ENCODE peak calls at places on chromosomes 1 and 21, in seven cellular contexts. S is endothelial cell of umbilical vein, Q is adrenal gland, Z is stomach, D is fibroblast of mammary gland, X is cardiac muscle cell, I is brain microvascular endothelial cell. Y is an unnamed sample.
A peak's percentile ranks its signal among the peaks of the same experiment; 100 is the strongest.

GRCh38 chr1:99281109-99281508 is 16.8 kb downstream of the PLPPR4 start:
- DNase-seq in S (no peak), Q (no peak), Z (no peak), D (no peak), X (no peak), I (no peak), Y (no peak)

GRCh38 chr1:17655922-17656321 is 99.2 kb upstream of the ACTL8 start:
- DNase-seq in S (no peak), Q (no peak), Z (no peak), D (no peak), X (no peak), I (no peak), Y (no peak)

GRCh38 chr1:66124670-66125069 is 332.0 kb downstream of the PDE4B start:
- DNase-seq in S (no peak), Q (no peak), Z (no peak), D (no peak), X (no peak), I (no peak), Y (no peak)

GRCh38 chr21:38434913-38435533 is 63.3 kb downstream of the ERG start:
- DNase-seq in S (peak; percentile 72), Q (no peak), Z (no peak), D (peak; percentile 10), X (peak; percentile 54), I (peak; percentile 81), Y (peak; percentile 33)

GRCh38 chr1:198040880-198041279 is 115.9 kb upstream of the NEK7 start:
- DNase-seq in S (no peak), Q (no peak), Z (no peak), D (no peak), X (no peak), I (no peak), Y (no peak)

GRCh38 chr1:180542530-180543171 is 16.1 kb upstream of the OVAAL start:
- DNase-seq in S (no peak), Q (no peak), Z (no peak), D (peak; percentile 21), X (no peak), I (peak; percentile 35), Y (peak; percentile 48)

GRCh38 chr1:40703316-40703715 is 11.8 kb downstream of the NFYC start:
- DNase-seq in S (peak; percentile 20), Q (peak; percentile 47), Z (no peak), D (peak; percentile 93), X (peak; percentile 75), I (peak; percentile 67), Y (peak; percentile 80)

GRCh38 chr1:2604854-2605753 is 18.5 kb downstream of the PRXL2B start:
- DNase-seq in S (no peak), Q (peak; percentile 7), Z (no peak), D (no peak), X (no peak), I (no peak), Y (no peak)

GRCh38 chr1:200960236-200960947 is 63.1 kb downstream of the KIF21B start:
- DNase-seq in S (no peak), Q (no peak), Z (no peak), D (no peak), X (no peak), I (no peak), Y (no peak)

GRCh38 chr1:245247791-245248789 is 93.3 kb downstream of the KIF26B start:
- DNase-seq in S (no peak), Q (no peak), Z (no peak), D (no peak), X (no peak), I (no peak), Y (no peak)

GRCh38 chr1:201463071-201463552 is 5.9 kb downstream of the PHLDA3 start:
- DNase-seq in S (no peak), Q (no peak), Z (no peak), D (peak; percentile 44), X (no peak), I (no peak), Y (peak; percentile 38)

GRCh38 chr1:156162430-156163037 is 9.1 kb downstream of the SEMA4A start:
- DNase-seq in S (no peak), Q (no peak), Z (peak; percentile 76), D (no peak), X (peak; percentile 79), I (no peak), Y (no peak)

DNA sequence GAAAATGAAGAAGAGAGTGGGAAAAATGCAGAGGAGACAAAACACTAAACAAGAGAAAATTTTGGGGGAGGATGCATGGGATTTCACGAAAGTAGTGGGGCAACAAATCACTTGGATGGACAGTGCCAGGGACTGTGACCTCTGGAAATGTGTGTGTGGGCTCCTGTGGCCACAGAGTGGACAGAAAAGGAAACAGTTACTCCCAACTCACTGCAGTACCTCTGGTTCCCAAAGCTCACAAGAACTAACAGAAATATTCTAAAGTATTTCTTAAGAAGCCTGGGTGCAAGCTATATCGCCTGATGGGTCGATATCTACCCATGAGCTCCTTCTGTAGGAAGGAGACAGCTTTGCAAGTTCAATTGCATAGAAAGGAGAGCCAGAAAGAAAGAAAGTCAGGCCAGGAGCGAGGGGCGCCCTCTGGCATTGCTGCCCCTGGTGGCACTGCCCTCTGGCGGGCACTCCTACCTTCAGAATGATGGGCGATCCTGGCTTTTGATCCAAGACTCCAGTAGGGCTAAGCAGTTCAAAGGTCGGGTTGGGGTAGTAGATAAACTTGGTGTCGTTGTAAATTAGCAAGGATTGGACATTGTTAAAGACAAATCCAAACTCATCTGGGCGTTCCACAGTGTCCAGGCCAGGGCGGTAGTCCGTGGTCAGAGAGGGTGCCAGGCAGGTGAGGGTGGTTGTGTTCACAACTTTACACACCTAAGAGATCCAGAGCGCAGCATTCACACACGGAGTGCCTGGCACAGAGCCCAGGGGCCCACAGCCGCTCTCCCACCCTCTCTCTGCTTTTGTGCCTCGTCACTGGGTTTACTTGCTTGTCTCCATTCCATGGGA is 134.7 kb upstream of the CD34 start:
- DNase-seq in S (no peak), Q (no peak), Z (no peak), D (no peak), X (no peak), I (no peak), Y (no peak)
- TF ChIP-seq CTCF in S (no peak), Q (no peak), Z (no peak), D (no peak), X (peak; percentile 5), I (peak; percentile 41), Y (peak; percentile 15)

DNA sequence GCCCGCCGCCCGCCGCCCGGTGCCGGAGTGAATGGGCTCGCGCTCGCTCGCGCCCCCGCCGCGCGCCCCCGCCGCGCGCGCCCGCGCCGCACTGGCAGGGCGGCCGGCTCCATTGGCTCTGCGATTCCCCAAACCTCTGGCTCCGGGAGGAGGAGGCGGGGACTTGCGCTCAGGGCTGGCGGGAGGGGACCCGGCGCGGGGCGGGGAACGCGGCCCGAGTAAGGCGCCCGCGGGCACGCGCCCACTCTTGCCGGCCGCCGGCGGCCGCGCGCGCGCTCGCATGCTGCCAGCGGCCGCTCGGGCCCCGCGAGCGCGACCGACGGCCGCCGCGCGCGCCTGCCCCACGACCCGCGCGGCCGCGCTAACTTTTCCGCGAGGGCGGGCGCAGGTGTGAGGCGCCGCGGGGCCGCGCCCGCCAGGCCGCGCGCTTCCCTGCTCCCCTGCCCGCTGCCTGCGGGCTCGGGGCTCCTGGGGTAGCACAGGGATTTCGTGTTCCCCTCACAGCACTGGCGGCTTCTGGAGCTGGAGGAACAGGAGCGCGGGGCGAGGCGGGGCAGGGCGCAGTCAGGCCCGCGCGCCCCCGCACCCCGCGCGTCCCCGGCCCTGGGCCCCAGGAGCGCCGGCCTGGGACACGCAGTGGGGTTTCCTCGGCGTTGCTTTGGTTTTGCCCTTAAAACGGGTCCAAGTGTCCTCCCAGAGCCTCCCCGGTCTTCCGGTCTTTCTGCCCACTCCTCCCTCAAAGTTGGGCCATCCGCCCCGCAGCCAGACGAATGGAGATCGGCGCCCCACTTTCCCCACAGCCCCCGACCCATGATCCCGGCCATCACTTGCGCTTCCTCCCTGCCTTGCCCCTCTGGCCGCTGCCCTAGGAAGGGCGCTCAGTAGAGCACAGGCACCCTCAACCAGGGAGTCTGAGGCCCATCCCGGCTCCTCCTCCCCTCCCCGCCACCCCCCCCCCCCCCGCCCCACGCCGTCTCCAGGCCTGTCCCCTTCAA is 101.5 kb downstream of the CASZ1 start:
- DNase-seq in S (peak; percentile 77), Q (peak; percentile 92), Z (peak; percentile 94), D (peak; percentile 52), X (peak; percentile 78), I (peak; percentile 35), Y (peak; percentile 72)
- H3K4me3 ChIP-seq in S (peak overlapping the region; percentile 31), Q (peak overlapping the region; percentile 70), Z (peak overlapping the region; percentile 55), D (no peak overlapping the region), X (peak overlapping the region; percentile 40), I (peak overlapping the region; percentile 32), Y (peak overlapping the region; percentile 35)

DNA sequence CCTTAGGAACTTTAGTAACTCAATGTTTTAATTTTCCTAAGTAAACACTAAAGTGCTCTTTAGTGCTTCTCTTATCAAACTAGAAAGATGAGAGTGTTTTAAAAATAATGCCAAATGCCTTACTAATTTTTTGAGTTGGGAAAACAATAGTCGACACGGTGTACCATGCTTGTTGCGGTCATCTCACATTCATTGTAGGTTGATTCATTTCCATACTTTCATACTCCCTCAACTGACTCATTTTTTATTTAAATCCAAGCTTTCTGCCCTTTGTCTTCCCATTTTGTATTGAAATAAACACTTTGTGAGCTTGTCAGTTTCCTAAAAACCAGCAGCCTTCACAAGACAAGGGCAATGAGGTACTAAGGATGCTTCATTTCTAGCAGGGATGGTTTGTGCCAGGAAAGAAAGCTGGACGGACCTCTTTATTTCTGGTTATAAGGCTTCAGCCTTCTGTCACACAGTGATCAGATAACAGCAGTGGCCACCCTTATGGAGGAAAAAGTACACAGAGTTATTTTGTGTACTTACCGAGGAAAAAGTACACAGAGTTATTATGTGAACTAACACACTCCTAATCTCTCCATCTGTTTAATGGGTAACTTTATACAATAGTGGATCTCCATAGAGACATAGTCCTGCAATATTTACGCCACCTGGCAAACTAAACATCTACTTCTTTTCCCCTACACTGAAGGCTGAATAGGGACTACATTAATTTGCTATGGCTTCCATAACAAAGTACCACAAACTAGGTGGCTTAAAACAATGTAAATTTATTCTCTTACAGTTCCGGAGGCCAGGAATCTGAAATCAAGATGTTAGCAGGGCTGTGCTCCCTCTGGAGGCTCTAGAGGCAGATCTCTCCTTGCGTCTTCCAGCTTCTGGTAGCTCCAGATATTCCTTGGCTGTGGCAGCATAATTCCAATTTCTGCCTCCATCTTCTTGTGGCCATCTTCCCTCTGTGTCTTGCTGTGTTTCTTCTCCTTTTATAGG is 13.0 kb upstream of the CCDC190 start:
- DNase-seq in S (peak; percentile 74), Q (no peak), Z (no peak), D (peak; percentile 92), X (peak; percentile 79), I (peak; percentile 76), Y (peak; percentile 43)
- TF ChIP-seq CTCF in S (peak; percentile 21), Q (no peak), Z (no peak), D (peak; percentile 57), X (peak; percentile 44), I (peak; percentile 70), Y (peak; percentile 47)

GRCh38 chr1:45516465-45516864 is 5.2 kb downstream of the PRDX1 start:
- DNase-seq in S (no peak), Q (no peak), Z (no peak), D (no peak), X (no peak), I (no peak), Y (no peak)

GRCh38 chr1:45522324-45523104 is 830 bp upstream of the PRDX1 start:
- DNase-seq in S (no peak), Q (no peak), Z (no peak), D (peak; percentile 74), X (no peak), I (peak; percentile 40), Y (peak; percentile 40)

GRCh38 chr1:45521413-45522323 is at the start of gene PRDX1:
- DNase-seq in S (peak; percentile 96), Q (peak; percentile 97), Z (peak; percentile 97), D (peak; percentile 94), X (peak; percentile 96), I (peak; percentile 93), Y (peak; percentile 95)

DNA sequence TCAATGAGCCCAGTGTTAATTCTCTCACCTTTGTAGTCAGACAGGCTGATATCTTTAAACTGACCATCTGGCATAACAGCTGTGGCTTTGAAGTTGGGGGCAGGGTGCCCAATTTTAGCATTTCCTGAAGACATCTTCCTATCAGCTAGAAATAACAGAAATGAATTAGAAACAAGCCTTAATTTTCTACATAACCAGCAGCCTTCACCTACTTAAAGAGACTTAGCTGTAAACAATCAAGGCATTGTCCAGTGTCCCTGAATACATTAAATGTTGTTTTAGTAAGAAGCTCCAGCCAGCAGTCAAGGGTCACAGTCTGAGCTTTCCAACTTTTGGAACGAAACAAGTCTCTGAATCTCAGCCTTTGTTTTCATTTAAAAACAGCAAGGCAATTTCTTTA is 2.8 kb downstream of the PRDX1 start:
- DNase-seq in S (peak; percentile 33), Q (no peak), Z (no peak), D (no peak), X (peak; percentile 42), I (no peak), Y (no peak)
- H3K4me3 ChIP-seq in S (no peak overlapping the region), Q (no peak overlapping the region), Z (peak overlapping the region; percentile 96), D (peak overlapping the region; percentile 97), X (peak overlapping the region; percentile 86), I (peak overlapping the region; percentile 20), Y (peak overlapping the region; percentile 3)